ENCODE peak calls at places on chromosomes 11 and 22, in seven cellular contexts. J is AG04449, V is body of pancreas, I is heart left ventricle, C is thoracic aorta, Z is cardiac fibroblast, G is GM12865. B is an unnamed sample.

GRCh38 chr22:49377306-49377705 is 450.4 kb downstream of the BRD1 start:
- DNase-seq in J (no peak), V (no peak), I (no peak), C (no peak), Z (no peak), G (no peak), B (no peak)

GRCh38 chr11:76629853-76630599 is 40.5 kb downstream of the LRRC32 start:
- DNase-seq in J (no peak), V (peak), I (peak), C (no peak), Z (peak), G (no peak), B (no peak)

GRCh38 chr11:68657021-68657780 is 27.1 kb upstream of the GAL start:
- DNase-seq in J (no peak), V (no peak), I (no peak), C (no peak), Z (no peak), G (no peak), B (no peak)

GRCh38 chr11:2100361-2101170 is 38.6 kb downstream of the IGF2 start:
- DNase-seq in J (no peak), V (peak), I (peak), C (no peak), Z (no peak), G (no peak), B (no peak)

GRCh38 chr11:69539416-69540117 is 58.1 kb downstream of the LINC01488 start:
- DNase-seq in J (no peak), V (peak), I (no peak), C (no peak), Z (no peak), G (no peak), B (no peak)

GRCh38 chr11:18294862-18295261 is 27.1 kb downstream of the HPS5 start:
- DNase-seq in J (no peak), V (no peak), I (no peak), C (no peak), Z (no peak), G (peak), B (no peak)

GRCh38 chr11:1199689-1200610 is 22.9 kb upstream of the MUC5B start:
- DNase-seq in J (no peak), V (no peak), I (peak), C (no peak), Z (no peak), G (no peak), B (no peak)

GRCh38 chr11:69650081-69650831 is 9.3 kb downstream of the CCND1 start:
- DNase-seq in J (no peak), V (no peak), I (peak), C (no peak), Z (peak), G (no peak), B (no peak)

GRCh38 chr11:72840780-72841179 is 26.6 kb downstream of the ATG16L2 start:
- DNase-seq in J (peak), V (no peak), I (no peak), C (no peak), Z (peak), G (no peak), B (peak)

GRCh38 chr22:31623634-31624312 is 38.2 kb downstream of the PISD start:
- DNase-seq in J (no peak), V (no peak), I (peak), C (no peak), Z (no peak), G (no peak), B (no peak)

GRCh38 chr22:31627223-31627731 is 34.7 kb downstream of the PISD start:
- DNase-seq in J (no peak), V (no peak), I (no peak), C (no peak), Z (no peak), G (no peak), B (no peak)

GRCh38 chr22:31626427-31627150 is 35.4 kb downstream of the PISD start:
- DNase-seq in J (no peak), V (no peak), I (no peak), C (no peak), Z (no peak), G (no peak), B (no peak)

GRCh38 chr22:31625257-31625640 is 36.8 kb downstream of the PISD start:
- DNase-seq in J (no peak), V (no peak), I (peak), C (no peak), Z (no peak), G (no peak), B (no peak)

DNA sequence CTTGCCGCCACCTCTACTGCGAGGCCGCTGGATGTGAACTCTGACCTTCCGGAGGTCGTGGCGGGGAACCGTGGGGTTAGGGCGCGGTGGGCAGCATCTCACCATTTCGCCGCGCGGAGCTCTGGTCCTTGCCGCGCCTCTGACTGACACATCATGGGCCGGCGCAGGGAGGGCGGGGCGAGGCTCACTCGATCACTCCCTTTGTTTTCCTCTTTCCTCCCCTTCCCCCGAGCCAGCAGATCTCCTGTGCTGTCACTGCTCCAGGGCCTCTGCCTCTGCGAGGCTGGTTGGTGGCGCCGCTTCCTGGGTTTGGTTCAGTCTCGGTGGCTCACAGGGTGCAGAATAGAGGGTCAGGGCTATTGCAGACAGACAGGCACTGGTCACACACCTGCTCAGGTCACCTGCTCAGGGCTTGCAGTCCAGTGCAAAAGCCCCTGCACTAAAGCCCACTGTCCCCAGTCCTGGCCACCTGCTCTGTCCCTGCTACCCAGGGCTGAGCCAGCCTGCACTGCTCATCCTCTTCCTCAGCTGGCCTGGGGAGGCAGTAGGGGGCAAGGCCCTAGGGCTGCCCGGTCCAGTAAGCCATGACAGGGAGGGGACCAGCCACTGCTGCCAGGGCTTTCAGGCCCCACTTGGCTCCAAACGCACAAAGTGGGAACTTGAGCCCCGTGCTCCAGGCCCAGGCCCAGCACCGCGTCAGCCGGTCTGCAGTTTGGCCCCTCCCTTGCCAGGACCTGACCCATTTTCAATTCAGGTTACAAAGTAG is 36.2 kb downstream of the PISD start:
- DNase-seq in J (no peak), V (no peak), I (peak), C (no peak), Z (peak), G (no peak), B (no peak)
- TF ChIP-seq CTCF in J (no peak), V (no peak), I (no peak), C (no peak), Z (no peak), G (no peak), B (no peak)

GRCh38 chr22:46262449-46263207 is 515 bp downstream of the PKDREJ start:
- DNase-seq in J (no peak), V (peak), I (peak), C (no peak), Z (peak), G (no peak), B (no peak)
- H3K4me3 ChIP-seq in J (no peak), V (no peak), I (peak), C (peak), Z (no peak), G (no peak), B (no peak)

GRCh38 chr11:27392278-27392677 is 29.3 kb upstream of the CCDC34 start:
- DNase-seq in J (no peak), V (no peak), I (no peak), C (no peak), Z (no peak), G (no peak), B (no peak)

GRCh38 chr11:27391336-27392015 is 28.5 kb upstream of the CCDC34 start:
- DNase-seq in J (no peak), V (no peak), I (no peak), C (no peak), Z (no peak), G (no peak), B (no peak)

GRCh38 chr11:27388869-27389268 is 25.9 kb upstream of the CCDC34 start:
- DNase-seq in J (no peak), V (no peak), I (no peak), C (no peak), Z (no peak), G (no peak), B (no peak)

GRCh38 chr11:27390959-27391326 is 27.9 kb upstream of the CCDC34 start:
- DNase-seq in J (peak), V (no peak), I (no peak), C (no peak), Z (peak), G (no peak), B (peak)

DNA sequence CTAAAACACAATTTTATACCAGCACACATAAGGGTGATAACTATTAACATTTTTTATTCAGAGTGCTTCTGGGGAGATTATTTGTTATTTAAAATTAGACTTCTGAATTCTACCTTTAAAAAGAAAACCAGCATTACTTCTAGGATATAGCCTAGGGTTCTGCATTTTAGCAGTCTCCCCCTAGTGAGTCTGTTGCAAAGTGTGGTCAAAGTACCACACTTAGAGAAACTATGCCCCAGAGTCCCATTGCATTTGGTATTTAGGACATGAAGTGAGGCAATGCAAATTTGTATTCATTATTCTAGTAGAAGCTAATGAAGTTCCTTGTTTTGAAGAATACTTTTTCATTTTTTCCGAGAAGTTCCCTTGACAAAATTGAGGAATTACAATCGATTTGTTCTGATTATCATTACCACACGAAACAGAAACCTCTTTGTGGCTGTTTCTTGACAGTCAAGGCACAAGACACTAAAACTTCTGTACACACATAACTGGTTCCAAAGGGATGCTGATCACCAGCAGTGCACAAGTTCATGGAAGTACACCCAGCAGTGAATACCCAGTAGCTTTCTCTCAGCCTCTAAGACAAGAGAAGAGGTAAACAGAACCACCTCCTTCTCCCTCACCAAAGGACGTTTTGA is 27.4 kb upstream of the CCDC34 start:
- DNase-seq in J (no peak), V (no peak), I (no peak), C (no peak), Z (no peak), G (no peak), B (no peak)
- TF ChIP-seq CTCF in J (no peak), V (no peak), I (no peak), C (no peak), Z (no peak), G (no peak), B (no peak)

GRCh38 chr11:15111215-15111614 is 3.5 kb upstream of the INSC start:
- DNase-seq in J (no peak), V (no peak), I (no peak), C (no peak), Z (no peak), G (no peak), B (no peak)

GRCh38 chr11:15115686-15116085 is 963 bp downstream of the INSC start:
- DNase-seq in J (no peak), V (no peak), I (no peak), C (no peak), Z (no peak), G (no peak), B (no peak)

GRCh38 chr11:15113381-15113780 is 1.3 kb upstream of the INSC start:
- DNase-seq in J (no peak), V (no peak), I (no peak), C (no peak), Z (no peak), G (peak), B (no peak)

GRCh38 chr11:15117751-15118150 is 3.0 kb downstream of the INSC start:
- DNase-seq in J (no peak), V (no peak), I (no peak), C (no peak), Z (no peak), G (no peak), B (no peak)

DNA sequence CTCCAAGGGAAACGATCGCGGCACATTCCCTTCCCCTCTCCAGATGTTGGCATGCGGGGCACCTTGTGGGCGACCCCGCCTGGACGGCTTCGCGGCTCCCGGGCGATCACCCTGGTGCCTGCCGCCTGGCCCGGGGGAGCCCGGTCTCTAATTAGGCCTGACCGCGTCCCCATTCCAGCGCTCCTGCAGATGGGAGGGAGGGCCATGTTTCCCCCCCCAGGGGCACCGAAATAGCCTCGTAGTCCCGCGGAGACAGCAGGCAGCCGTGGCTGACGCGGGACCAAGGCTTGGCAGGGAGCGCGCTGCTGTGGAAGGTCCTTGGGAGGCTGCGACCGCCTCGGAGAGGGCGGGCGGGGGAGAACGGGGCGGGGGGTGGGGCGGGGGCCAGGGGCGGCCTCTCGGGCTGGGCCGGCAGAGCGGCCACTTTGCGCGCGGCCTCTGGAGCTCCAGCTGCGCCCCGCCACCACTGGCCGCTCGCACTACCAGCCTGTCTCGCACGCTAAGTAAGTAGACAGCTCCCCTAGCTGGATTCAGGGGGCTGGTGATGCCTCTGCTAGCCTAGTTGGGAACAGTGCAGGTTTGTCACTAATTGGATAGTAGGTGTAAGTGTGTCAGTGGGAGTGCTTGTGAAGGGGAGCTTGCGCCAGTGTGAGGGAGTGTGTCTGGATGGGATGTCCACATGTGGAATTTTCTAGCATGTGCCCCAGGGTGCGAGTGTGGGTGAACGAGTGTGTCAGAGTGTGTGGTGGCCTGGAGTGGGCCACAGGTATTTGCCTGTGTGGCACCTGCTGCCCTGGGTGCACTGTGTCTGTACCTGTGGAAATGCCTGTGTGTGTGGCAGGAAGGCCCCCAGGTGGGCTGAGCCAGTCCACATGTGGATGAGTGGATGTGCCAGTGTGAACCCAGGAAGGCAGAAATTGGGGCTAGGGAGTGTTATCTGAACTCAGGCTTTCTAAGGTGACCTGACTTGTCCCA is at the start of gene INSC:
- DNase-seq in J (no peak), V (no peak), I (no peak), C (no peak), Z (no peak), G (no peak), B (no peak)
- H3K4me3 ChIP-seq in J (peak), V (no peak), I (peak), C (peak), Z (peak), G (no peak), B (peak)

GRCh38 chr11:106379265-106379664 is 301.8 kb downstream of the AASDHPPT start:
- DNase-seq in J (no peak), V (no peak), I (no peak), C (no peak), Z (no peak), G (peak), B (no peak)
- TF ChIP-seq CTCF in J (no peak), V (no peak), I (no peak), C (no peak), Z (no peak), G (no peak), B (no peak)

GRCh38 chr22:37371491-37371890 is 55.8 kb downstream of the ELFN2 start:
- DNase-seq in J (no peak), V (no peak), I (no peak), C (no peak), Z (no peak), G (no peak), B (no peak)

GRCh38 chr22:37374571-37374970 is 52.7 kb downstream of the ELFN2 start:
- DNase-seq in J (no peak), V (no peak), I (no peak), C (no peak), Z (no peak), G (no peak), B (no peak)

GRCh38 chr22:37370306-37370979 is 56.8 kb downstream of the ELFN2 start:
- DNase-seq in J (no peak), V (peak), I (no peak), C (no peak), Z (no peak), G (peak), B (no peak)

GRCh38 chr22:37371911-37372310 is 55.4 kb downstream of the ELFN2 start:
- DNase-seq in J (no peak), V (no peak), I (no peak), C (no peak), Z (no peak), G (no peak), B (no peak)

GRCh38 chr22:37373451-37373850 is 53.8 kb downstream of the ELFN2 start:
- DNase-seq in J (no peak), V (no peak), I (no peak), C (no peak), Z (no peak), G (no peak), B (no peak)
- H3K4me3 ChIP-seq in J (no peak), V (no peak), I (no peak), C (no peak), Z (no peak), G (no peak), B (no peak)

DNA sequence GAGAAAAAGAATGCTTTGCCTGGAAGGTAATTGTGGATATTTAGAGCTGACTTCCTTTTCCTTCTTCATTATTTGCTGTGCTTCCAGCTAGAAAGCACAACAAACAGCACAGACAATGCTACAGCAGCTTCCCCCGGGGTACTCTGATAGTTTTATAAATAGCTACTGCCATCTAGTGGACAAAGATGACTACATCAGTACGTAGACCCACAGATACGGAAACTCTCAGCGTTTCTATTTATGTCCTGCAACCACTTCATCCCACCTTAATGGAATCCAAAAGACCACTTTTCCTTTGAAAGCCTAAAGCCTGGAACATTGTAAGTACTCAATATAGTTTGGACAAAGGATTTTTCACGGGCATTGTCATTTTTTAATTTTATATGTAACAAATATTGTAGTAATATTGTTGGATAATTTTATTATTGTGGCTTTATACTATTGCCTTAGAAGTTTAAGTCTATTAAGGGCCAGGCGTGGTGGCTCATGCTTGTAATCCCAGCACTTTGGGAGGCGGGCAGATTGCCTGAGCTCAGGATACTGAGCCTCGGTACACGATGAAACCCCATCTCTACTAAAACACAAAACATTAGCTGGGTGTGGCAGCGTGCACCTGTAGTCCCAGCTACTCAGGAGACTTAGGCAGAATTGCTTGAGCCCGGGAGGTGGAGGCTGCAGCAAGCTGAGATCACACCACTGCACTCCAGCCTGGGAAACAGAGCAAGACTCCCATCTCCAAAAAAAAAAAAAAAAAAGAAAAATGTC is 7.5 kb downstream of the HSPA8 start:
- DNase-seq in J (no peak), V (peak), I (no peak), C (no peak), Z (peak), G (peak), B (peak)
- TF ChIP-seq CTCF in J (peak), V (peak), I (peak), C (peak), Z (peak), G (peak), B (peak)

GRCh38 chr11:121372671-121373429 is 79.3 kb upstream of the SORL1 start:
- DNase-seq in J (no peak), V (no peak), I (no peak), C (no peak), Z (no peak), G (peak), B (no peak)

GRCh38 chr11:121372028-121372427 is 79.5 kb downstream of the SC5D start:
- DNase-seq in J (no peak), V (no peak), I (no peak), C (no peak), Z (no peak), G (peak), B (no peak)

GRCh38 chr11:121376135-121376534 is 76.0 kb upstream of the SORL1 start:
- DNase-seq in J (no peak), V (peak), I (no peak), C (no peak), Z (no peak), G (no peak), B (no peak)

GRCh38 chr11:121369366-121369765 is 76.8 kb downstream of the SC5D start:
- DNase-seq in J (no peak), V (no peak), I (no peak), C (no peak), Z (no peak), G (peak), B (no peak)

DNA sequence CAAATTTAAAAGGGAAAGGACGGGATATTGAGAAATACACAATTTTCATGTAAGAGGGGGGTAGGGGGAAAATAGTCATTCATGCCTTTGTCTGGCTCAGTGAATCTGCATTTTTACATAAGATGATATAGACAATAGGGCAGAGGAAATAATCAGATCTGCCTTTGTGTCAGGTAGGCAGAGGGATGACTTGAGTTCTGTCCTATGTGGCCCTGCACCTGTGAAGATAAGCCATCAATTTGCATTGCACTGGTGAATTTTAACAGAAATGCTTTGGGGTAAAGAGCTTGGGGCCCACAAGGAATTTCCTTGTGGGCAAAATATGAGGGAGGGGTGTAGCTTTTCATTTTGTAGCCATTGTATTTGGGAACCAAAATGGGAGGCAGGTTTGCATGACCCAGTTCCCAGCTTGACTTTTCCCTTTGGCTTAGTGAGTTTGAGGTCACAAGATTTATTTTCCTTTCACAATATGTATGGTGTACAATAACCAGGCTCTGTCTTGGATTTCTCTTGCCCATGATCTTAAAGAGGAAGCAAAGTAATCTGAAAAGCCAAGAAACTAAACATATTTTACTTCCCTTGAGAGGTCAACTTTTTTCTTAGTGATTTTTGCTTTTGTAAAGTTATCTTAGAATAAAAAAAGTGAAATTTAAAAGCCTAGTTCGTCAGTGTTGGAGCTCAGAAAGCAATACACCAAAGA is 77.7 kb upstream of the SORL1 start:
- DNase-seq in J (no peak), V (no peak), I (no peak), C (no peak), Z (no peak), G (no peak), B (no peak)
- H3K4me3 ChIP-seq in J (no peak), V (no peak), I (no peak), C (no peak), Z (no peak), G (no peak), B (no peak)

B was measured in AG09309.